ENCODE peak calls at places on chromosomes 12 and 14, in seven cellular contexts. V is sigmoid colon, H is GM12865, A is fibroblast of lung, B is mesothelial cell of epicardium, M is astrocyte of the spinal cord, J is PC-3. Y is an unnamed sample.
A peak's percentile ranks its signal among the peaks of the same experiment; 100 is the strongest.

GRCh38 chr14:99718031-99718810 is 34.1 kb downstream of the CYP46A1 start:
- DNase-seq in V (no peak), H (peak; percentile 49), A (no peak), B (no peak), M (no peak), J (no peak), Y (peak; percentile 71)

GRCh38 chr14:52402812-52403526 is 88.9 kb downstream of the PTGER2 start:
- DNase-seq in V (no peak), H (peak; percentile 45), A (peak; percentile 56), B (no peak), M (peak; percentile 75), J (peak; percentile 83), Y (no peak)

GRCh38 chr12:49137476-49137875 is 6.3 kb upstream of the TUBA1B start:
- DNase-seq in V (no peak), H (no peak), A (no peak), B (no peak), M (no peak), J (no peak), Y (no peak)

GRCh38 chr14:53391156-53391555 is 238.0 kb upstream of the DDHD1 start:
- DNase-seq in V (no peak), H (no peak), A (peak; percentile 78), B (no peak), M (peak; percentile 66), J (peak; percentile 60), Y (no peak)

GRCh38 chr14:68718033-68718725 is 74.7 kb downstream of the ZFP36L1 start:
- DNase-seq in V (no peak), H (peak; percentile 33), A (no peak), B (no peak), M (no peak), J (peak; percentile 52), Y (no peak)

GRCh38 chr12:15336772-15337553 is 14.7 kb downstream of the PTPRO start:
- DNase-seq in V (no peak), H (no peak), A (peak; percentile 59), B (no peak), M (peak; percentile 54), J (peak; percentile 52), Y (no peak)

GRCh38 chr14:100586520-100587247 is 533 bp downstream of the BEGAIN start:
- DNase-seq in V (peak; percentile 54), H (no peak), A (no peak), B (no peak), M (no peak), J (peak; percentile 56), Y (peak; percentile 63)

GRCh38 chr14:42428996-42429395 is 822.3 kb downstream of the LRFN5 start:
- DNase-seq in V (no peak), H (peak; percentile 65), A (no peak), B (no peak), M (no peak), J (no peak), Y (peak; percentile 18)

GRCh38 chr14:47208434-47208833 is 467.0 kb downstream of the MDGA2 start:
- DNase-seq in V (no peak), H (no peak), A (no peak), B (no peak), M (no peak), J (no peak), Y (no peak)

GRCh38 chr12:55736780-55737580 is 5.9 kb upstream of the GDF11 start:
- DNase-seq in V (peak; percentile 83), H (peak; percentile 71), A (peak; percentile 76), B (no peak), M (peak; percentile 70), J (peak; percentile 90), Y (peak; percentile 63)

GRCh38 chr12:612886-613285 is 50.4 kb downstream of the NINJ2 start:
- DNase-seq in V (no peak), H (no peak), A (no peak), B (no peak), M (no peak), J (no peak), Y (no peak)

GRCh38 chr12:48681416-48681737 is 661 bp downstream of the KANSL2 start:
- DNase-seq in V (no peak), H (peak; percentile 48), A (no peak), B (no peak), M (peak; percentile 22), J (peak; percentile 11), Y (peak; percentile 12)

GRCh38 chr12:113051759-113052158 is 4.8 kb upstream of the DTX1 start:
- DNase-seq in V (no peak), H (no peak), A (no peak), B (no peak), M (no peak), J (no peak), Y (no peak)

GRCh38 chr14:39102265-39102968 is 618 bp downstream of the SEC23A start:
- DNase-seq in V (no peak), H (no peak), A (peak; percentile 68), B (no peak), M (peak; percentile 36), J (peak; percentile 42), Y (no peak)

GRCh38 chr12:104604070-104604994 is 147.6 kb downstream of the CHST11 start:
- DNase-seq in V (peak; percentile 92), H (peak; percentile 86), A (peak; percentile 91), B (no peak), M (peak; percentile 94), J (peak; percentile 92), Y (peak; percentile 69)

GRCh38 chr12:82857911-82858533 is 171.3 kb downstream of the TMTC2 start:
- DNase-seq in V (no peak), H (no peak), A (no peak), B (no peak), M (no peak), J (peak; percentile 46), Y (no peak)

GRCh38 chr12:10771132-10771733 is 31.2 kb downstream of the TAS2R7 start:
- DNase-seq in V (no peak), H (peak; percentile 24), A (peak; percentile 66), B (no peak), M (peak; percentile 48), J (peak; percentile 56), Y (peak; percentile 9)

GRCh38 chr14:32212833-32213232 is 9.8 kb upstream of the RNU6-8 start:
- DNase-seq in V (no peak), H (no peak), A (no peak), B (no peak), M (no peak), J (no peak), Y (no peak)
- TF ChIP-seq CTCF in V (no peak), H (no peak), A (no peak), B (no peak), M (no peak), J (no peak), Y (no peak)

GRCh38 chr14:74492413-74493342 is at the start of gene NPC2:
- DNase-seq in V (no peak), H (no peak), A (peak; percentile 25), B (no peak), M (peak; percentile 18), J (peak; percentile 19), Y (no peak)

GRCh38 chr14:74495356-74495755 is 1.8 kb downstream of the ISCA2 start:
- DNase-seq in V (no peak), H (no peak), A (no peak), B (no peak), M (no peak), J (no peak), Y (no peak)

GRCh38 chr14:74493343-74494261 is at the start of gene ISCA2:
- DNase-seq in V (peak; percentile 100), H (peak; percentile 99), A (peak; percentile 99), B (peak; percentile 97), M (peak; percentile 100), J (peak; percentile 99), Y (peak; percentile 99)

GRCh38 chr14:74488788-74489397 is 4.2 kb downstream of the NPC2 start:
- DNase-seq in V (no peak), H (peak; percentile 20), A (peak; percentile 53), B (no peak), M (peak; percentile 62), J (peak; percentile 93), Y (no peak)

DNA sequence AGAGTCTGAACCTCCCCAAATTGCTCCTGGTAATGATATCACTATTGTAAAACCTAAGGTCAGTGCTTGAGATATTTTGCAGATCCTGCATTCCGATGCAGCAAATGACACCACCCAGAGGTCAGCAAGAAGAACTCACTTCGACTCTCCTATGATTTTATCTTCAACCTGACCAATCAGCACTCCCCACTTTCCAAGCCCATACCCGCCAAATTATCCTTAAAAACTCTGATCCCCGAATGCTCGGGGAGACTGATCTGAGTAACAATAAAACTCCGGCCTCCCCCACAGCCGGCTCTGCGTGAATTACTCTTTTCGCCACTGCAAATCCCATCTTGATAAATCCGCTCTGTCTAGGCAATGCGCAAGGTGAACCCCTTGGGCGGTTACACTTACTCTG is 1.2 kb downstream of the NPC2 start:
- DNase-seq in V (no peak), H (peak; percentile 69), A (peak; percentile 54), B (no peak), M (peak; percentile 38), J (peak; percentile 60), Y (peak; percentile 56)
- TF ChIP-seq CTCF in V (no peak), H (peak; percentile 38), A (peak; percentile 19), B (no peak), M (peak; percentile 30), J (peak; percentile 54), Y (peak; percentile 25)

GRCh38 chr12:52009081-52009751 is 2.5 kb downstream of the TAMALIN start:
- DNase-seq in V (no peak), H (no peak), A (no peak), B (no peak), M (no peak), J (no peak), Y (no peak)

GRCh38 chr12:52007982-52008510 is 1.3 kb downstream of the TAMALIN start:
- DNase-seq in V (no peak), H (no peak), A (no peak), B (no peak), M (no peak), J (no peak), Y (no peak)

GRCh38 chr12:52011602-52012214 is 5.0 kb downstream of the TAMALIN start:
- DNase-seq in V (no peak), H (no peak), A (no peak), B (no peak), M (no peak), J (no peak), Y (no peak)

GRCh38 chr12:52010692-52011601 is 4.2 kb downstream of the TAMALIN start:
- DNase-seq in V (no peak), H (no peak), A (no peak), B (no peak), M (no peak), J (no peak), Y (no peak)

GRCh38 chr12:52010152-52010622 is 3.4 kb downstream of the TAMALIN start:
- DNase-seq in V (peak; percentile 94), H (no peak), A (peak; percentile 91), B (peak; percentile 67), M (peak; percentile 88), J (no peak), Y (no peak)
- TF ChIP-seq CTCF in V (no peak), H (no peak), A (no peak), B (no peak), M (no peak), J (no peak), Y (no peak)

DNA sequence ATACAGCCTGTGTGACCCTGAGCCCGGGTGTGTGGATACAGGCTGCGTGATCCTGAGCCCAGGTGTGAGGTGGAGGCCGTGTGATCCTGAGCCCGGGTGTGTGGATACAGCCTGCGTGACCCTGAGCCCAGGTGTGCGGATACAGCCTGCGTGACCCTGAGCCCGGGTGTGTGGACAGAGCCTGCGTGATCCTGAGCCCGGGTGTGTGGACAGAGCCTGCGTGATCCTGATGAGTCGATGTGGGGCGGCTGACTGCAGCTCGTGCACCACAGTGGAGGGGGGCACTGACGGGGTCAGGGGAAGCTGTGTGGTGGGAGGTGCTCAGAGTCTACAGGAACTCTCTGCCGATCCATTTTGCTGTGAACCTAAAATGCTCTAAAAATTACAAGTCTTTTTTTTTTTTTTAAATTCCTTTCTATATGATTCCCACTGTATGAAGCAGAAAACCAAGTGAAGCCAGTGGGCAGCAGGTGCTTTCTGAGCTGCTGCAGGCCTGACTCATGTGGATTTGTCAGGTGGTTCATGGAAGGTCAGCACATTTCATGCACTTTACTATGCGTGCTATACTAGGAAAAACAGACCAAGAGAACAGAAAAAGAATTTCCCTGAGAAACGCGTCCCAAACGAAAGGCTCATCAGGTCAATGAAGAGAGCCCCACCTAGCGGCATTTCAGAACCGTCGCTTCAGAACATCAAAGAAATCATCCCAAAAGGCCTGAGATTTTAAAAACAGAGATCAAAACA is 19.3 kb downstream of the BRF1 start:
- DNase-seq in V (no peak), H (peak; percentile 62), A (peak; percentile 80), B (no peak), M (peak; percentile 72), J (peak; percentile 54), Y (peak; percentile 74)
- TF ChIP-seq CTCF in V (peak; percentile 27), H (peak; percentile 67), A (peak; percentile 84), B (peak; percentile 34), M (peak; percentile 83), J (peak; percentile 71), Y (peak; percentile 40)